ENCODE peak calls at places on chromosomes 5 and 9, in five cellular contexts. V is BE2C; F is effector memory CD8-positive, alpha-beta T cell; E is KBM-7; A is left ventricle myocardium superior. H is an unnamed sample.

GRCh38 chr9:22214497-22215031 is 205.5 kb upstream of the CDKN2B start:
- DNase-seq in V (no peak), A (no peak), F (no peak), E (no peak), H (no peak)

GRCh38 chr5:143248822-143249579 is 154.5 kb downstream of the NR3C1 start:
- DNase-seq in A (no peak), V (no peak), E (no peak), F (no peak), H (no peak)

GRCh38 chr5:152171888-152172287 is 233.2 kb downstream of the NMUR2 start:
- DNase-seq in F (no peak), A (no peak), E (no peak), V (no peak), H (no peak)

GRCh38 chr9:122102156-122102555 is 9.0 kb upstream of the TTLL11 start:
- DNase-seq in V (no peak), E (no peak), F (no peak), A (no peak), H (no peak)

GRCh38 chr5:139854953-139855352 is 59.3 kb downstream of the PSD2 start:
- DNase-seq in F (no peak), A (peak), E (no peak), V (no peak), H (no peak)

GRCh38 chr9:122320346-122320995 is 50.4 kb upstream of the PTGS1 start:
- DNase-seq in E (no peak), V (no peak), F (no peak), A (no peak), H (no peak)

GRCh38 chr9:2066312-2067273 is 51.4 kb downstream of the SMARCA2 start:
- DNase-seq in F (no peak), V (no peak), A (no peak), E (peak), H (no peak)

GRCh38 chr5:172598251-172599203 is 42.5 kb upstream of the NEURL1B start:
- DNase-seq in A (no peak), E (no peak), V (no peak), F (no peak), H (no peak)

GRCh38 chr9:83041771-83042170 is 21.2 kb downstream of the RASEF start:
- DNase-seq in F (no peak), E (no peak), A (no peak), V (no peak), H (no peak)

GRCh38 chr9:38025166-38025565 is 43.9 kb downstream of the SHB start:
- DNase-seq in E (no peak), A (no peak), F (no peak), V (no peak), H (no peak)

GRCh38 chr5:93581738-93582414 is 857 bp upstream of the NR2F1-AS1 start:
- DNase-seq in E (peak), F (no peak), A (no peak), V (peak), H (no peak)

GRCh38 chr9:20580673-20581072 is 41.6 kb downstream of the MLLT3 start:
- DNase-seq in V (no peak), E (no peak), F (no peak), A (no peak), H (no peak)

GRCh38 chr9:136095495-136096058 is 488 bp upstream of the NACC2 start:
- DNase-seq in E (no peak), F (no peak), V (no peak), A (peak), H (peak)

GRCh38 chr9:95003694-95004451 is 277.4 kb downstream of the AOPEP start:
- DNase-seq in A (peak), V (peak), F (no peak), E (peak), H (peak)

GRCh38 chr9:72477862-72478564 is 43.4 kb upstream of the TMC1 start:
- DNase-seq in A (no peak), F (no peak), E (peak), V (no peak), H (no peak)

GRCh38 chr9:36401179-36401740 is 1.2 kb upstream of the RNF38 start:
- DNase-seq in A (no peak), E (no peak), F (no peak), V (no peak), H (no peak)

GRCh38 chr9:6973762-6974161 is 216.0 kb downstream of the KDM4C start:
- DNase-seq in A (no peak), E (no peak), V (no peak), F (no peak), H (no peak)

GRCh38 chr5:38039091-38039490 is 199.2 kb upstream of the GDNF start:
- DNase-seq in F (no peak), E (no peak), V (no peak), A (no peak), H (no peak)

GRCh38 chr5:53362521-53362941 is 117.9 kb upstream of the FST start:
- DNase-seq in E (no peak), V (no peak), F (no peak), A (no peak), H (no peak)

GRCh38 chr9:128304971-128305288 is 17.3 kb downstream of the TRUB2 start:
- DNase-seq in F (no peak), E (no peak), V (no peak), A (no peak), H (no peak)

GRCh38 chr5:159210306-159210722 is 961 bp upstream of the RNF145 start:
- DNase-seq in E (no peak), V (no peak), A (no peak), F (no peak), H (no peak)

GRCh38 chr5:59673438-59674058 is 220.0 kb downstream of the PDE4D start:
- DNase-seq in V (no peak), A (no peak), E (peak), F (no peak), H (no peak)

GRCh38 chr9:90872835-90873294 is 71.2 kb downstream of the SYK start:
- DNase-seq in F (no peak), A (no peak), E (no peak), V (no peak), H (no peak)

GRCh38 chr5:173420108-173420507 is 91.9 kb upstream of the STC2 start:
- DNase-seq in A (no peak), E (no peak), F (no peak), V (peak), H (no peak)

GRCh38 chr5:59813761-59814562 is 79.6 kb downstream of the PDE4D start:
- DNase-seq in A (no peak), E (peak), V (peak), F (no peak), H (no peak)

GRCh38 chr9:93566408-93567270 is 9.7 kb upstream of the PHF2 start:
- DNase-seq in A (peak), E (peak), V (peak), F (peak), H (peak)

GRCh38 chr5:556909-557441 is 32.7 kb upstream of the SLC9A3 start:
- DNase-seq in E (no peak), A (no peak), V (no peak), F (no peak), H (no peak)